ENCODE peak calls at places on chromosomes 1 and 21, in nine cellular contexts. One of them, this sample, is unnamed.

GRCh38 chr1:109794319-109795132 is 30.8 kb upstream of the EPS8L3 start:
- DNase-seq in K562: peak
- DNase-seq in esophagus muscularis mucosa: no peak
- DNase-seq in H1: no peak
- DNase-seq in stomach: peak
- DNase-seq in transverse colon: peak
- DNase-seq in sigmoid colon: no peak
- DNase-seq in SK-N-SH: no peak
- DNase-seq in upper lobe of left lung: peak
- DNase-seq in this sample: peak

GRCh38 chr1:246012271-246012854 is 494.7 kb downstream of the SMYD3 start:
- DNase-seq in K562: peak
- DNase-seq in esophagus muscularis mucosa: no peak
- DNase-seq in H1: no peak
- DNase-seq in stomach: no peak
- DNase-seq in transverse colon: no peak
- DNase-seq in sigmoid colon: no peak
- DNase-seq in SK-N-SH: peak
- DNase-seq in upper lobe of left lung: no peak
- DNase-seq in this sample: no peak

GRCh38 chr1:170586942-170587593 is 55.1 kb downstream of the GORAB start:
- DNase-seq in K562: no peak
- DNase-seq in esophagus muscularis mucosa: no peak
- DNase-seq in H1: no peak
- DNase-seq in stomach: no peak
- DNase-seq in transverse colon: no peak
- DNase-seq in sigmoid colon: no peak
- DNase-seq in SK-N-SH: no peak
- DNase-seq in upper lobe of left lung: no peak
- DNase-seq in this sample: no peak

GRCh38 chr1:160637821-160638539 is 8.9 kb downstream of the SLAMF1 start:
- DNase-seq in K562: no peak
- DNase-seq in esophagus muscularis mucosa: no peak
- DNase-seq in H1: no peak
- DNase-seq in stomach: no peak
- DNase-seq in transverse colon: no peak
- DNase-seq in sigmoid colon: no peak
- DNase-seq in SK-N-SH: no peak
- DNase-seq in upper lobe of left lung: no peak
- DNase-seq in this sample: no peak

GRCh38 chr1:109151146-109151545 is 37.2 kb downstream of the ELAPOR1 start:
- DNase-seq in K562: peak
- DNase-seq in esophagus muscularis mucosa: no peak
- DNase-seq in H1: peak
- DNase-seq in stomach: peak
- DNase-seq in transverse colon: peak
- DNase-seq in sigmoid colon: no peak
- DNase-seq in SK-N-SH: no peak
- DNase-seq in upper lobe of left lung: peak
- DNase-seq in this sample: no peak

GRCh38 chr1:53598956-53599355 is 139.8 kb downstream of the DMRTB1 start:
- DNase-seq in K562: no peak
- DNase-seq in esophagus muscularis mucosa: no peak
- DNase-seq in H1: no peak
- DNase-seq in stomach: no peak
- DNase-seq in transverse colon: no peak
- DNase-seq in sigmoid colon: no peak
- DNase-seq in SK-N-SH: no peak
- DNase-seq in upper lobe of left lung: no peak
- DNase-seq in this sample: peak

GRCh38 chr1:229161740-229162139 is 109.2 kb upstream of the RAB4A start:
- DNase-seq in K562: no peak
- DNase-seq in esophagus muscularis mucosa: no peak
- DNase-seq in H1: no peak
- DNase-seq in stomach: no peak
- DNase-seq in transverse colon: no peak
- DNase-seq in sigmoid colon: no peak
- DNase-seq in SK-N-SH: no peak
- DNase-seq in upper lobe of left lung: no peak
- DNase-seq in this sample: no peak

GRCh38 chr1:53346007-53346813 is 18.3 kb upstream of the LRP8 start:
- DNase-seq in K562: no peak
- DNase-seq in esophagus muscularis mucosa: peak
- DNase-seq in H1: no peak
- DNase-seq in stomach: peak
- DNase-seq in transverse colon: no peak
- DNase-seq in sigmoid colon: no peak
- DNase-seq in SK-N-SH: peak
- DNase-seq in upper lobe of left lung: no peak
- DNase-seq in this sample: peak

GRCh38 chr1:201255470-201256362 is 27.6 kb upstream of the PKP1 start:
- DNase-seq in K562: no peak
- DNase-seq in esophagus muscularis mucosa: peak
- DNase-seq in H1: no peak
- DNase-seq in stomach: no peak
- DNase-seq in transverse colon: no peak
- DNase-seq in sigmoid colon: no peak
- DNase-seq in SK-N-SH: no peak
- DNase-seq in upper lobe of left lung: no peak
- DNase-seq in this sample: peak

GRCh38 chr1:243542726-243543415 is 287.0 kb downstream of the SDCCAG8 start:
- DNase-seq in K562: no peak
- DNase-seq in esophagus muscularis mucosa: no peak
- DNase-seq in H1: no peak
- DNase-seq in stomach: no peak
- DNase-seq in transverse colon: no peak
- DNase-seq in sigmoid colon: no peak
- DNase-seq in SK-N-SH: no peak
- DNase-seq in upper lobe of left lung: no peak
- DNase-seq in this sample: no peak

GRCh38 chr1:206464456-206464964 is 5.8 kb upstream of the IKBKE start:
- DNase-seq in K562: peak
- DNase-seq in esophagus muscularis mucosa: no peak
- DNase-seq in H1: no peak
- DNase-seq in stomach: no peak
- DNase-seq in transverse colon: no peak
- DNase-seq in sigmoid colon: no peak
- DNase-seq in SK-N-SH: no peak
- DNase-seq in upper lobe of left lung: no peak
- DNase-seq in this sample: no peak

GRCh38 chr1:1058921-1059493 is 15.1 kb downstream of the RNF223 start:
- DNase-seq in K562: peak
- DNase-seq in esophagus muscularis mucosa: no peak
- DNase-seq in H1: no peak
- DNase-seq in stomach: no peak
- DNase-seq in transverse colon: no peak
- DNase-seq in sigmoid colon: no peak
- DNase-seq in SK-N-SH: no peak
- DNase-seq in upper lobe of left lung: no peak
- DNase-seq in this sample: no peak

GRCh38 chr1:233170741-233171140 is 124.8 kb downstream of the PCNX2 start:
- DNase-seq in K562: no peak
- DNase-seq in esophagus muscularis mucosa: no peak
- DNase-seq in H1: no peak
- DNase-seq in stomach: no peak
- DNase-seq in transverse colon: no peak
- DNase-seq in sigmoid colon: no peak
- DNase-seq in SK-N-SH: no peak
- DNase-seq in upper lobe of left lung: no peak
- DNase-seq in this sample: no peak

GRCh38 chr1:112788561-112788960 is 73.4 kb upstream of the PPM1J start:
- DNase-seq in K562: no peak
- DNase-seq in esophagus muscularis mucosa: no peak
- DNase-seq in H1: no peak
- DNase-seq in stomach: no peak
- DNase-seq in transverse colon: no peak
- DNase-seq in sigmoid colon: no peak
- DNase-seq in SK-N-SH: no peak
- DNase-seq in upper lobe of left lung: no peak
- DNase-seq in this sample: no peak

GRCh38 chr1:56229183-56229582 is 350.2 kb downstream of the PLPP3 start:
- DNase-seq in K562: no peak
- DNase-seq in esophagus muscularis mucosa: no peak
- DNase-seq in H1: no peak
- DNase-seq in stomach: no peak
- DNase-seq in transverse colon: no peak
- DNase-seq in sigmoid colon: no peak
- DNase-seq in SK-N-SH: no peak
- DNase-seq in upper lobe of left lung: no peak
- DNase-seq in this sample: no peak

GRCh38 chr1:43831866-43832654 is 101.5 kb upstream of the ARTN start:
- DNase-seq in K562: no peak
- DNase-seq in esophagus muscularis mucosa: no peak
- DNase-seq in H1: no peak
- DNase-seq in stomach: no peak
- DNase-seq in transverse colon: no peak
- DNase-seq in sigmoid colon: no peak
- DNase-seq in SK-N-SH: no peak
- DNase-seq in upper lobe of left lung: no peak
- DNase-seq in this sample: no peak

GRCh38 chr1:92123868-92124267 is 43.7 kb downstream of the BTBD8 start:
- DNase-seq in K562: no peak
- DNase-seq in esophagus muscularis mucosa: no peak
- DNase-seq in H1: no peak
- DNase-seq in stomach: no peak
- DNase-seq in transverse colon: no peak
- DNase-seq in sigmoid colon: no peak
- DNase-seq in SK-N-SH: no peak
- DNase-seq in upper lobe of left lung: no peak
- DNase-seq in this sample: no peak

GRCh38 chr1:23368562-23369334 is 888 bp downstream of the ZNF436 start:
- DNase-seq in K562: peak
- DNase-seq in esophagus muscularis mucosa: peak
- DNase-seq in H1: peak
- DNase-seq in stomach: peak
- DNase-seq in transverse colon: peak
- DNase-seq in sigmoid colon: peak
- DNase-seq in SK-N-SH: peak
- DNase-seq in upper lobe of left lung: peak
- DNase-seq in this sample: peak

GRCh38 chr1:172320723-172321122 is 99.8 kb upstream of the C1orf105 start:
- DNase-seq in K562: no peak
- DNase-seq in esophagus muscularis mucosa: no peak
- DNase-seq in H1: no peak
- DNase-seq in stomach: no peak
- DNase-seq in transverse colon: no peak
- DNase-seq in sigmoid colon: peak
- DNase-seq in SK-N-SH: no peak
- DNase-seq in upper lobe of left lung: no peak
- DNase-seq in this sample: no peak

GRCh38 chr1:204959374-204959773 is 83.6 kb upstream of the CNTN2 start:
- DNase-seq in K562: no peak
- DNase-seq in esophagus muscularis mucosa: no peak
- DNase-seq in H1: no peak
- DNase-seq in stomach: no peak
- DNase-seq in transverse colon: no peak
- DNase-seq in sigmoid colon: no peak
- DNase-seq in SK-N-SH: no peak
- DNase-seq in upper lobe of left lung: no peak
- DNase-seq in this sample: no peak

GRCh38 chr21:45543710-45544448 is 1.6 kb upstream of the SLC19A1 start:
- DNase-seq in K562: no peak
- DNase-seq in esophagus muscularis mucosa: no peak
- DNase-seq in H1: no peak
- DNase-seq in stomach: peak
- DNase-seq in transverse colon: no peak
- DNase-seq in sigmoid colon: peak
- DNase-seq in SK-N-SH: peak
- DNase-seq in upper lobe of left lung: peak
- DNase-seq in this sample: no peak
- TF ChIP-seq POLR2AphosphoS5 in K562: no peak
- TF ChIP-seq POLR2AphosphoS5 in esophagus muscularis mucosa: no peak
- TF ChIP-seq POLR2AphosphoS5 in H1: no peak
- TF ChIP-seq POLR2AphosphoS5 in stomach: no peak
- TF ChIP-seq POLR2AphosphoS5 in transverse colon: no peak
- TF ChIP-seq POLR2AphosphoS5 in sigmoid colon: no peak
- TF ChIP-seq POLR2AphosphoS5 in SK-N-SH: no peak
- TF ChIP-seq POLR2AphosphoS5 in upper lobe of left lung: no peak
- TF ChIP-seq POLR2AphosphoS5 in this sample: no peak

GRCh38 chr1:111448482-111448917 is 556 bp downstream of the WDR77 start:
- DNase-seq in K562: peak
- DNase-seq in esophagus muscularis mucosa: no peak
- DNase-seq in H1: no peak
- DNase-seq in stomach: no peak
- DNase-seq in transverse colon: no peak
- DNase-seq in sigmoid colon: no peak
- DNase-seq in SK-N-SH: no peak
- DNase-seq in upper lobe of left lung: peak
- DNase-seq in this sample: no peak
- TF ChIP-seq EP300 in K562: no peak
- TF ChIP-seq EP300 in esophagus muscularis mucosa: no peak
- TF ChIP-seq EP300 in H1: no peak
- TF ChIP-seq EP300 in stomach: no peak
- TF ChIP-seq EP300 in transverse colon: no peak
- TF ChIP-seq EP300 in sigmoid colon: no peak
- TF ChIP-seq EP300 in SK-N-SH: no peak
- TF ChIP-seq EP300 in upper lobe of left lung: no peak
- TF ChIP-seq EP300 in this sample: no peak

DNA sequence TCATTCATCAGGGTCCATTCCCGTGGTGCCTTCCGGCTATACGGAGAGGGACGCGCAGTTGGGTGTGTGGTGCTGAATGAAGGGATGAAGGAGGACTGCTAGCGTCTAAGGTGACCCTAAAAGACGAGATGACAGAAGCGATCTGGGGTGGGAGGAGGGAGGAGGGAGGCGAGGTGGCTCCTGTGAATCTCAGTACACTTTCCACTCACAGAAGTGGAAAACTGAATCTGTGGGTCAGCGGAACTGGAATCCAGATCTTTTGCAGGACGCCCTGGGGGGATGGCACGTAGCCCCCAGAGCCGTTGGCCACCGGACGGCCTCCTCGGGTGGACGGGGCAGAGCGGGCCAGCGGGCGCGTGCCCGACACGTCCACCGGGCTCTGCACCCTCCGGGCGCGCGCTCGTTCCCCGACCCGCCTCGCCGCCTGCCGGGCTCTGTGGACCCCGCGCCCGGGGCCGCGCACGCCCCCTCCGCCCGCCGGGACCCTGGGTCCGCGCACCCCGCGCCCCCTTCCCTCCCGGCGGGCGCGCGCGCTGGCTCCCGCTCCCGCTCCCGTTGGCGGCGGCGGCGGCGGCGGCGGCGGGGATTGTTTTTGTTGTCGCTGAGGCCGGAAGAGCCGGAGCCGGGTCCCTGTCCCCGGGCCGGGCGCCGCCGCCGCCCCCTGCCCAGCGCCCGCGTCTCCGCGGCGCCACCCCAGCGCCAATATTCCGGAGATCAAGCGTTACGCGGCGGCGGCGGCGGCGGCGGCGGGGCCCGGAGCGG is at the start of gene AGO4:
- DNase-seq in K562: peak
- DNase-seq in esophagus muscularis mucosa: no peak
- DNase-seq in H1: no peak
- DNase-seq in stomach: peak
- DNase-seq in transverse colon: peak
- DNase-seq in sigmoid colon: peak
- DNase-seq in SK-N-SH: peak
- DNase-seq in upper lobe of left lung: peak
- DNase-seq in this sample: peak
- TF ChIP-seq POLR2AphosphoS5 in K562: peak
- TF ChIP-seq POLR2AphosphoS5 in esophagus muscularis mucosa: peak
- TF ChIP-seq POLR2AphosphoS5 in H1: peak
- TF ChIP-seq POLR2AphosphoS5 in stomach: no peak
- TF ChIP-seq POLR2AphosphoS5 in transverse colon: peak
- TF ChIP-seq POLR2AphosphoS5 in sigmoid colon: peak
- TF ChIP-seq POLR2AphosphoS5 in SK-N-SH: peak
- TF ChIP-seq POLR2AphosphoS5 in upper lobe of left lung: peak
- TF ChIP-seq POLR2AphosphoS5 in this sample: no peak

GRCh38 chr1:156162430-156163037 is 9.1 kb downstream of the SEMA4A start:
- DNase-seq in K562: no peak
- DNase-seq in esophagus muscularis mucosa: no peak
- DNase-seq in H1: no peak
- DNase-seq in stomach: peak
- DNase-seq in transverse colon: no peak
- DNase-seq in sigmoid colon: no peak
- DNase-seq in SK-N-SH: peak
- DNase-seq in upper lobe of left lung: peak
- DNase-seq in this sample: no peak
- TF ChIP-seq EP300 in K562: no peak
- TF ChIP-seq EP300 in esophagus muscularis mucosa: no peak
- TF ChIP-seq EP300 in H1: no peak
- TF ChIP-seq EP300 in stomach: no peak
- TF ChIP-seq EP300 in transverse colon: no peak
- TF ChIP-seq EP300 in sigmoid colon: no peak
- TF ChIP-seq EP300 in SK-N-SH: no peak
- TF ChIP-seq EP300 in upper lobe of left lung: no peak
- TF ChIP-seq EP300 in this sample: no peak